ENCODE peak calls at places on chromosomes 1 and 21, in nine cellular contexts. P is body of pancreas, M is IMR-90, X is suprapubic skin, W is stomach, F is heart left ventricle, A is H1, V is upper lobe of left lung, R is prostate gland. Z is an unnamed sample.

GRCh38 chr21:42527489-42528158 is 14.0 kb downstream of the SLC37A1 start:
- DNase-seq in F (no peak), M (no peak), P (no peak), A (no peak), R (no peak), X (peak), W (no peak), V (no peak), Z (no peak)

GRCh38 chr1:152449661-152450060 is 35.6 kb upstream of the CRNN start:
- DNase-seq in W (no peak), F (no peak), A (no peak), M (no peak), V (no peak), P (no peak), R (no peak), X (no peak), Z (no peak)

GRCh38 chr1:149936076-149936991 is at the start of gene MTMR11:
- DNase-seq in W (peak), M (peak), R (peak), V (peak), F (no peak), X (no peak), A (no peak), P (peak), Z (no peak)

GRCh38 chr1:212155219-212155618 is 119.7 kb downstream of the DTL start:
- DNase-seq in F (no peak), X (no peak), M (no peak), R (no peak), A (no peak), P (no peak), V (no peak), W (no peak), Z (no peak)

GRCh38 chr1:81907569-81907968 is 106.8 kb downstream of the ADGRL2 start:
- DNase-seq in X (no peak), V (no peak), F (no peak), M (no peak), R (no peak), W (no peak), A (no peak), P (no peak), Z (no peak)

GRCh38 chr1:20069932-20070331 is at the start of gene PLA2G5:
- DNase-seq in W (no peak), P (peak), A (peak), V (no peak), X (peak), M (peak), R (no peak), F (peak), Z (no peak)

GRCh38 chr21:43865471-43866181 is 603 bp downstream of the AGPAT3 start:
- DNase-seq in V (peak), W (peak), X (no peak), M (peak), R (no peak), F (peak), P (peak), A (peak), Z (peak)

GRCh38 chr1:162172733-162173132 is 103.2 kb downstream of the NOS1AP start:
- DNase-seq in F (no peak), V (no peak), P (no peak), A (no peak), W (no peak), M (no peak), R (no peak), X (no peak), Z (no peak)

GRCh38 chr1:43878854-43879253 is 54.7 kb upstream of the ARTN start:
- DNase-seq in P (no peak), X (no peak), V (no peak), W (no peak), F (no peak), M (no peak), R (no peak), A (no peak), Z (no peak)

GRCh38 chr1:46637444-46638083 is 21.0 kb upstream of the MOB3C start:
- DNase-seq in V (no peak), X (no peak), R (no peak), F (no peak), P (no peak), A (no peak), W (no peak), M (no peak), Z (no peak)

GRCh38 chr1:101379939-101380338 is 143.1 kb downstream of the S1PR1 start:
- DNase-seq in X (no peak), A (no peak), R (no peak), F (no peak), P (no peak), M (no peak), V (no peak), W (no peak), Z (no peak)

GRCh38 chr1:928825-929661 is 5.3 kb downstream of the SAMD11 start:
- DNase-seq in R (no peak), A (no peak), X (no peak), W (no peak), P (no peak), V (no peak), F (no peak), M (no peak), Z (no peak)

GRCh38 chr1:185281245-185281644 is 35.8 kb downstream of the IVNS1ABP start:
- DNase-seq in X (no peak), M (peak), R (no peak), A (no peak), W (no peak), V (no peak), F (no peak), P (no peak), Z (no peak)

GRCh38 chr1:21818661-21819060 is 6.6 kb downstream of the LDLRAD2 start:
- DNase-seq in X (no peak), M (no peak), A (no peak), R (no peak), V (peak), W (peak), F (peak), P (peak), Z (peak)

GRCh38 chr1:154808909-154809262 is 61.2 kb downstream of the KCNN3 start:
- DNase-seq in X (no peak), F (no peak), P (no peak), A (no peak), W (no peak), M (peak), R (no peak), V (no peak), Z (no peak)

GRCh38 chr1:39117985-39118384 is 86.5 kb upstream of the MACF1 start:
- DNase-seq in A (no peak), P (no peak), M (no peak), V (no peak), X (no peak), W (no peak), R (no peak), F (no peak), Z (no peak)

GRCh38 chr1:212595787-212596714 is 12.5 kb upstream of the ATF3 start:
- DNase-seq in R (peak), A (no peak), V (peak), P (peak), W (no peak), F (no peak), X (peak), M (peak), Z (no peak)

GRCh38 chr1:156676820-156677615 is at the start of gene NES:
- DNase-seq in X (no peak), M (peak), A (peak), R (no peak), P (no peak), V (no peak), F (peak), W (no peak), Z (no peak)

GRCh38 chr1:69976896-69977295 is 228.5 kb downstream of the LRRC40 start:
- DNase-seq in W (no peak), P (no peak), V (no peak), R (no peak), A (no peak), F (peak), M (peak), X (no peak), Z (no peak)

GRCh38 chr1:243482237-243483022 is 226.6 kb downstream of the SDCCAG8 start:
- DNase-seq in W (no peak), V (no peak), M (peak), P (no peak), X (peak), R (no peak), A (peak), F (no peak), Z (no peak)

GRCh38 chr1:192530254-192530653 is 45.3 kb upstream of the RGS1 start:
- DNase-seq in F (no peak), V (no peak), P (no peak), A (no peak), R (no peak), X (no peak), M (peak), W (no peak), Z (no peak)

GRCh38 chr1:184865831-184866230 is 108.5 kb downstream of the NIBAN1 start:
- DNase-seq in X (no peak), V (no peak), F (no peak), P (no peak), W (no peak), M (no peak), R (no peak), A (no peak), Z (no peak)

GRCh38 chr21:14736162-14736561 is 190.0 kb upstream of the SAMSN1 start:
- DNase-seq in M (no peak), W (no peak), P (no peak), F (no peak), V (no peak), X (no peak), A (no peak), R (no peak), Z (no peak)

GRCh38 chr21:44344541-44345183 is 5.5 kb upstream of the CFAP410 start:
- DNase-seq in F (no peak), R (no peak), V (no peak), W (no peak), P (no peak), A (no peak), M (no peak), X (no peak), Z (no peak)

GRCh38 chr21:44000360-44000759 is 11.7 kb upstream of the TRAPPC10 start:
- DNase-seq in R (no peak), F (no peak), M (no peak), V (no peak), X (peak), P (no peak), W (no peak), A (no peak), Z (no peak)

GRCh38 chr1:212366901-212367300 is 47.8 kb downstream of the PACC1 start:
- DNase-seq in W (no peak), R (no peak), A (no peak), V (no peak), M (peak), X (no peak), F (no peak), P (no peak), Z (no peak)

GRCh38 chr1:74011736-74012135 is 186.2 kb downstream of the LRRIQ3 start:
- DNase-seq in A (no peak), M (no peak), R (no peak), V (no peak), X (no peak), W (no peak), P (no peak), F (no peak), Z (no peak)

GRCh38 chr1:62391369-62391971 is 45.4 kb upstream of the USP1 start:
- DNase-seq in A (peak), F (no peak), W (no peak), X (no peak), M (no peak), V (no peak), P (peak), R (no peak), Z (no peak)

GRCh38 chr1:87506147-87506546 is 177.5 kb downstream of the LMO4 start:
- DNase-seq in W (no peak), X (no peak), P (no peak), R (no peak), M (no peak), F (no peak), A (no peak), V (no peak), Z (no peak)

GRCh38 chr1:173603056-173603591 is at the start of gene SLC9C2:
- DNase-seq in A (no peak), W (peak), P (peak), V (peak), F (no peak), X (no peak), M (peak), R (no peak), Z (no peak)

GRCh38 chr1:153985984-153986761 is at the start of gene RAB13:
- DNase-seq in X (peak), F (peak), R (peak), W (peak), M (peak), V (peak), P (peak), A (peak), Z (peak)

GRCh38 chr1:244970236-244970652 is 105.9 kb upstream of the HNRNPU start:
- DNase-seq in P (peak), W (peak), R (no peak), V (peak), X (peak), M (peak), F (no peak), A (peak), Z (peak)

GRCh38 chr1:244865028-244865371 is 657 bp upstream of the HNRNPU start:
- DNase-seq in R (no peak), A (peak), V (peak), F (peak), M (no peak), W (peak), P (peak), X (peak), Z (peak)

GRCh38 chr1:205182930-205183329 is 28.6 kb downstream of the DSTYK start:
- DNase-seq in V (no peak), R (no peak), M (no peak), F (no peak), W (no peak), P (no peak), X (no peak), A (no peak), Z (no peak)

GRCh38 chr1:225460021-225460736 is 32.3 kb upstream of the LBR start:
- DNase-seq in F (no peak), R (no peak), M (no peak), A (no peak), W (no peak), X (peak), V (no peak), P (peak), Z (peak)

GRCh38 chr1:12615916-12616708 is 1.9 kb downstream of the DHRS3 start:
- DNase-seq in X (peak), A (peak), M (peak), F (peak), V (peak), R (peak), P (peak), W (peak), Z (peak)

GRCh38 chr1:7171574-7171973 is 386.3 kb downstream of the CAMTA1 start:
- DNase-seq in V (no peak), R (no peak), X (no peak), M (no peak), A (no peak), F (no peak), W (no peak), P (no peak), Z (no peak)

GRCh38 chr1:165917166-165917565 is 89.8 kb downstream of the UCK2 start:
- DNase-seq in X (no peak), F (no peak), A (no peak), M (no peak), P (no peak), R (no peak), W (no peak), V (no peak), Z (no peak)

GRCh38 chr1:229342902-229343587 is at the start of gene CCSAP:
- DNase-seq in M (peak), A (no peak), X (no peak), R (peak), W (peak), P (peak), V (peak), F (peak), Z (peak)
- TF ChIP-seq POLR2A in M (no peak), A (no peak), X (no peak), R (no peak), W (no peak), P (no peak), V (no peak), F (no peak), Z (no peak)

GRCh38 chr1:66556161-66556611 is 22.2 kb downstream of the SGIP1 start:
- DNase-seq in V (no peak), R (no peak), P (no peak), F (no peak), M (no peak), A (no peak), W (no peak), X (no peak), Z (no peak)

GRCh38 chr1:66557157-66557556 is 23.2 kb downstream of the SGIP1 start:
- DNase-seq in R (no peak), F (no peak), P (no peak), A (no peak), X (no peak), M (peak), V (no peak), W (no peak), Z (no peak)

GRCh38 chr1:66552287-66552686 is 18.3 kb downstream of the SGIP1 start:
- DNase-seq in R (no peak), P (no peak), V (no peak), A (no peak), F (no peak), W (no peak), X (no peak), M (no peak), Z (no peak)

GRCh38 chr1:66552829-66553228 is 18.9 kb downstream of the SGIP1 start:
- DNase-seq in V (no peak), F (peak), A (peak), P (peak), X (no peak), W (no peak), M (no peak), R (no peak), Z (no peak)

DNA sequence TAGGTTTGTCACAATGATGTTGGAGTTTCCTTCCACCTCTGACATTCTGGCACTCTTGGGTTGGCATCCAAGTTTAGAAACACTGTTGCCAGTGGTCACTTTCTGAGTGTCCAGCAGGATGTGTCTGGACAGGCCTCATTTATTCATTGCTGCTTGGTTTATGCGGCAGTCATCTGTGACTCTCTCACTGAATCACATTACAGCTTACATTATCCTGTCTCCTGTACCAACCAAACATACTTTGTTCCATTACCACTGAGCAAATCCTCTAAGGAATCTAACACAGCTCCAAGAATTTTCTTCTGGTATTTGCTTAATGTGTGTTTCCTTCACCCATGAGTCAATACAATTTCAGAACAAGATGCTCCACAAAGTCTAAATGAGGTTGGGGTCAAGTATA is 19.9 kb downstream of the SGIP1 start:
- DNase-seq in V (no peak), W (no peak), R (no peak), A (no peak), P (no peak), F (no peak), X (no peak), M (peak), Z (no peak)
- H3K27ac ChIP-seq in V (no peak), W (no peak), R (no peak), A (no peak), P (no peak), F (no peak), X (no peak), M (peak), Z (no peak)

DNA sequence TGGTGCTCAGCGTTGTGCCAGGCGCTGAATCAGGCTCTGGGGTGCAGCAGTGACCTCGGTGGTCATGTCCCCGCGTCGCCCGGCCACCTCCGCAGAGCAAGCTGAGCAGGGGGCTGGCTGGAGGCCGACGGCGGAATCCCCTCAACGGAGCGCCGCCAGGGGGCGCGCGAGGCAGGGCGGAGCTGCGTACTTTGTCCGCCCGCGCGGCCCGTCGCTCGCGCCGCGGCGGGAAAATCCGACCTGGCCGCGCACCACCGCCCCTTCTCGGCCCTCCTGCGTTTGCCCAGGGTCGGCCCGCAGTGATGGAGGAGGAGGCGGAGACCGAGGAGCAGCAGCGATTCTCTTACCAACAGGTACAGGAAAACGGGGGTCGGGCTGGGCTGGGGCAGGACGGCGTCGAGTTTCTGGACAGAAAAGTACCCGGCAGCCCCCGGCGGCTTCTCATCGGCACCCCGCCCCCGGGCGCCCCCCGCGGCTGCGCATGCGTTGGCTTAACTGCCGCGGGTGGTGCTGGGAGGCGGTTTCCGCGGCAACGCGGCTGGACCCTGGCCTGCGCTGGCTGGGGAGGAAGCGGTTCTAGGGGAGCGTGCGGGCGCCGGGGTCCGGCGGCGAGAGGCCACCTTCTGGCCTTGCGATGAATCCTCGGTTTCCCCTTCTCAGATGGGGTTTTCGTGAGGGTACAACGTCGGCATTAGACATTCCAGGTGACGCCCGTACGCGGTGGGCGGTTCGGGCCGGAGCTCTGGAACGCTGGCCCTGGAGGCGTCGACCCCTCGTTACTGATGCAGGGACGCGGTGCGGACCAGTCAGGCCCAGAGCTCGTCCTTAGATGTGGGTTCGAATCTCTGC is at the start of gene CENPS:
- DNase-seq in W (peak), P (peak), A (peak), V (peak), F (peak), X (peak), M (peak), R (peak), Z (peak)
- TF ChIP-seq POLR2A in W (no peak), P (peak), A (no peak), V (no peak), F (peak), X (no peak), M (no peak), R (peak), Z (no peak)

DNA sequence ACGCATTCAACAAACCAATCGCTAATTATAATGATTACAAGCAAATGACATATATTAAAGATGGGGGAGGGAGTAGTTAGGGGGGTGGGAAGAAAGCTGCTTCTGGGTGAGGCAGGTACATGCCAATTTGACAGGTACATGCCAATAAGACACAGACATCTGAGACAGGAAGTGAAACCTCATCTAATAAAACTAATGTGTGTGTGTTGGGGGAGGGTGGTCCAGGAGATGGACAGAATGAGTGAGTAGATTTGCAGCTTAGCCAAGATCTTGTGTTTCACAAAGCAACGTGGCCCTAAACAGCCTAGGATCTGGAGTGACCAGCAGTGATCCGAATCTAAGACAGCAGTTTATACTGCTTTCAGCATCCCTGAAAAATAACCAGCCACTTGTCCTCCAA is 10.8 kb downstream of the CFAP45 start:
- DNase-seq in A (no peak), R (no peak), F (no peak), W (no peak), X (no peak), M (no peak), P (no peak), V (no peak), Z (no peak)
- H3K27ac ChIP-seq in A (no peak), R (no peak), F (peak), W (peak), X (no peak), M (peak), P (no peak), V (peak), Z (no peak)

GRCh38 chr1:33342041-33342723 is 21.3 kb upstream of the A3GALT2 start:
- DNase-seq in F (peak), P (peak), V (peak), M (peak), A (peak), R (peak), W (peak), X (peak), Z (no peak)
- TF ChIP-seq POLR2A in F (peak), P (peak), V (no peak), M (no peak), A (no peak), R (no peak), W (no peak), X (no peak), Z (no peak)

DNA sequence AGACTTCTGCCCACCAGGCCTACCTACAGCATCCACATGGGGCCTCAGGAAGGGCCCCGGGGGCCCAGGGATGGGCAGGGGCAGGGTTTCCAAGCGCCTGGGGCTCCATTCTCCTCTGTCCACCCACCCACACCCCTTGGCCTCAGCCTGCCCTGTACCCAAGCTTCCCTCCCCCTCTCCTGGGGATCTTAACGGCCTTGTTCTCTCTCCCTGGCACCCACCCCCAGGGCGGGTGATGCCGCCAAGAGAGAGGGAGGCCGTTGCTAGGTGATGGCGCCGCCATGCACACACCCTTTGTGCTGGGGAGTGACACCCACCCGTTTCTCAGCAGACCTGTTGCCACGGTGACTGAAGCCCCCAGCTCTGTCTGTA is 7.5 kb downstream of the GPR37L1 start:
- DNase-seq in R (no peak), X (no peak), A (no peak), P (no peak), F (no peak), W (no peak), M (no peak), V (no peak), Z (no peak)
- H3K27ac ChIP-seq in R (no peak), X (no peak), A (no peak), P (no peak), F (no peak), W (peak), M (no peak), V (peak), Z (no peak)